ENCODE peak calls at places on chromosomes 16 and 17, in ten cellular contexts. T is mesendoderm; V is AG04450; G is tibial artery; F is CD4-positive, CD25-positive, alpha-beta regulatory T cell; R is neural progenitor cell; A is AG04449; N is PC-9; K is OCI-LY7; H is astrocyte of the spinal cord. D is an unnamed sample.

GRCh38 chr17:8753136-8753975 is 5.0 kb downstream of the SPDYE4 start:
- DNase-seq in T (no peak), V (no peak), G (no peak), F (no peak), R (no peak), A (no peak), N (no peak), K (no peak), H (no peak), D (no peak)

GRCh38 chr17:64216385-64217248 is 46.4 kb downstream of the TEX2 start:
- DNase-seq in T (peak), V (no peak), G (no peak), F (no peak), R (peak), A (no peak), N (no peak), K (no peak), H (peak), D (peak)

GRCh38 chr16:64540449-64540848 is 581.4 kb downstream of the CDH11 start:
- DNase-seq in T (no peak), V (no peak), G (no peak), F (no peak), R (no peak), A (no peak), N (no peak), K (no peak), H (no peak), D (no peak)

GRCh38 chr17:51793686-51794085 is 364.8 kb downstream of the CA10 start:
- DNase-seq in T (no peak), V (no peak), G (no peak), F (no peak), R (no peak), A (no peak), N (no peak), K (no peak), H (no peak), D (no peak)

GRCh38 chr17:75152971-75153853 is 1.1 kb downstream of the JPT1 start:
- DNase-seq in T (peak), V (no peak), G (no peak), F (no peak), R (peak), A (no peak), N (peak), K (peak), H (peak), D (peak)

GRCh38 chr17:29566473-29567361 is at the start of gene ABHD15:
- DNase-seq in T (peak), V (no peak), G (peak), F (peak), R (peak), A (no peak), N (peak), K (peak), H (peak), D (peak)

GRCh38 chr17:39599006-39599664 is 8.6 kb downstream of the NEUROD2 start:
- DNase-seq in T (no peak), V (no peak), G (no peak), F (no peak), R (peak), A (no peak), N (no peak), K (no peak), H (no peak), D (no peak)

GRCh38 chr17:48973806-48974205 is 5.4 kb upstream of the GIP start:
- DNase-seq in T (no peak), V (no peak), G (no peak), F (no peak), R (no peak), A (no peak), N (no peak), K (no peak), H (no peak), D (no peak)

GRCh38 chr17:49525831-49526741 is 31.0 kb downstream of the NGFR start:
- DNase-seq in T (no peak), V (no peak), G (peak), F (no peak), R (no peak), A (no peak), N (no peak), K (no peak), H (no peak), D (no peak)

GRCh38 chr17:76404256-76404655 is 19.8 kb downstream of the SPHK1 start:
- DNase-seq in T (no peak), V (no peak), G (no peak), F (no peak), R (no peak), A (no peak), N (no peak), K (no peak), H (no peak), D (no peak)

GRCh38 chr17:9875441-9875840 is 29.6 kb downstream of the RCVRN start:
- DNase-seq in T (peak), V (no peak), G (no peak), F (no peak), R (peak), A (no peak), N (peak), K (no peak), H (peak), D (no peak)

GRCh38 chr17:2398655-2399571 is 1.9 kb downstream of the MNT start:
- DNase-seq in T (peak), V (no peak), G (no peak), F (peak), R (peak), A (no peak), N (peak), K (peak), H (peak), D (peak)

GRCh38 chr16:89201467-89202377 is 1.4 kb upstream of the SLC22A31 start:
- DNase-seq in T (peak), V (no peak), G (no peak), F (peak), R (peak), A (no peak), N (peak), K (peak), H (peak), D (peak)

GRCh38 chr17:39555368-39555767 is 52.4 kb downstream of the NEUROD2 start:
- DNase-seq in T (no peak), V (no peak), G (no peak), F (no peak), R (no peak), A (no peak), N (no peak), K (no peak), H (no peak), D (no peak)

GRCh38 chr17:80762076-80762475 is 217.4 kb downstream of the RPTOR start:
- DNase-seq in T (no peak), V (no peak), G (no peak), F (no peak), R (no peak), A (no peak), N (no peak), K (no peak), H (no peak), D (no peak)
- H3K4me3 ChIP-seq in T (no peak), V (no peak), G (no peak), F (peak), R (no peak), A (no peak), N (peak), K (no peak), H (no peak), D (no peak)

GRCh38 chr16:52799149-52799548 is 252.2 kb upstream of the TOX3 start:
- DNase-seq in T (peak), V (no peak), G (no peak), F (no peak), R (no peak), A (no peak), N (no peak), K (no peak), H (no peak), D (no peak)
- H3K4me3 ChIP-seq in T (no peak), V (no peak), G (no peak), F (no peak), R (no peak), A (no peak), N (no peak), K (no peak), H (no peak), D (no peak)

GRCh38 chr17:68155692-68156091 is 92.2 kb upstream of the AMZ2 start:
- DNase-seq in T (no peak), V (no peak), G (no peak), F (no peak), R (no peak), A (no peak), N (no peak), K (no peak), H (no peak), D (no peak)
- H3K4me3 ChIP-seq in T (no peak), V (no peak), G (no peak), F (no peak), R (no peak), A (no peak), N (no peak), K (no peak), H (no peak), D (no peak)

DNA sequence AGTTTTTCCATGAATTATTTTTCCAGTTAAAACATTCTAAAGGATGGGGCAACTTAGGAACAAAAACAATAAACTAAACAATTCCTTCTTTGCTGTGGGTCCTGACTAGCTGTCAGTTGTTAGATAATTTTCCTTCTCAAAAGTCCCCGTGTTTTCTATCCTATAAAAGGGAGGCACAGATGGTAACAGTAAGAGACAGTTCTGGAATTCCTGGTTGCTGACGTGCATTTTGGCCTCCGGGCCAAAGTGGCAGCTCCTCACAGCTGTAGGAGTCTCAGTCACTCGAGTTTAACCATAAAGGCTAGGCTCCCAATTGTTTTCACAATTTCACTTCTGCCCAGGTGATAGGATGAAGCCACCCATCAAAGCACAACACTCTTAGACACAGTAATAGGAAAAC is 77.0 kb upstream of the ZNF423 start:
- DNase-seq in T (peak), V (no peak), G (no peak), F (no peak), R (no peak), A (no peak), N (no peak), K (no peak), H (peak), D (peak)
- H3K4me3 ChIP-seq in T (no peak), V (no peak), G (no peak), F (no peak), R (no peak), A (no peak), N (no peak), K (no peak), H (no peak), D (no peak)